ENCODE peak calls at places on chromosome 7, in four cellular contexts. One of them, this sample, is unnamed.

GRCh38 chr7:24573554-24574338 is 494 bp downstream of the PALS2 start:
- DNase-seq in WTC11: peak
- DNase-seq in HepG2: peak
- DNase-seq in K562: peak
- DNase-seq in this sample: peak

GRCh38 chr7:44995555-44996493 is 4.2 kb upstream of the CCM2 start:
- DNase-seq in WTC11: no peak
- DNase-seq in HepG2: no peak
- DNase-seq in K562: no peak
- DNase-seq in this sample: no peak

GRCh38 chr7:387132-388022 is 97.4 kb downstream of the FOXL3 start:
- DNase-seq in WTC11: no peak
- DNase-seq in HepG2: no peak
- DNase-seq in K562: peak
- DNase-seq in this sample: no peak

GRCh38 chr7:153682628-153683027 is 369.6 kb upstream of the DPP6 start:
- DNase-seq in WTC11: no peak
- DNase-seq in HepG2: no peak
- DNase-seq in K562: no peak
- DNase-seq in this sample: no peak

GRCh38 chr7:83161851-83162401 is 758 bp downstream of the PCLO start:
- DNase-seq in WTC11: no peak
- DNase-seq in HepG2: no peak
- DNase-seq in K562: no peak
- DNase-seq in this sample: no peak

GRCh38 chr7:96266580-96266979 is 55.3 kb downstream of the SLC25A13 start:
- DNase-seq in WTC11: no peak
- DNase-seq in HepG2: no peak
- DNase-seq in K562: no peak
- DNase-seq in this sample: no peak

GRCh38 chr7:26910221-26910620 is 45.8 kb upstream of the SKAP2 start:
- DNase-seq in WTC11: peak
- DNase-seq in HepG2: peak
- DNase-seq in K562: no peak
- DNase-seq in this sample: no peak

GRCh38 chr7:55019691-55020480 is 1.1 kb downstream of the EGFR start:
- DNase-seq in WTC11: peak
- DNase-seq in HepG2: no peak
- DNase-seq in K562: no peak
- DNase-seq in this sample: peak

GRCh38 chr7:70093496-70093895 is 495.2 kb downstream of the AUTS2 start:
- DNase-seq in WTC11: no peak
- DNase-seq in HepG2: no peak
- DNase-seq in K562: no peak
- DNase-seq in this sample: no peak

GRCh38 chr7:5070206-5070605 is 24.5 kb downstream of the RBAK start:
- DNase-seq in WTC11: no peak
- DNase-seq in HepG2: no peak
- DNase-seq in K562: no peak
- DNase-seq in this sample: no peak

GRCh38 chr7:50335795-50336754 is 31.6 kb downstream of the IKZF1 start:
- DNase-seq in WTC11: no peak
- DNase-seq in HepG2: no peak
- DNase-seq in K562: peak
- DNase-seq in this sample: no peak

GRCh38 chr7:28018851-28019465 is 161.6 kb downstream of the JAZF1 start:
- DNase-seq in WTC11: no peak
- DNase-seq in HepG2: no peak
- DNase-seq in K562: no peak
- DNase-seq in this sample: no peak

GRCh38 chr7:99953649-99954048 is 22.2 kb downstream of the AZGP1 start:
- DNase-seq in WTC11: no peak
- DNase-seq in HepG2: no peak
- DNase-seq in K562: no peak
- DNase-seq in this sample: no peak

GRCh38 chr7:31776616-31777015 is 89.6 kb downstream of the PPP1R17 start:
- DNase-seq in WTC11: no peak
- DNase-seq in HepG2: no peak
- DNase-seq in K562: no peak
- DNase-seq in this sample: no peak

GRCh38 chr7:26863504-26864308 is 684 bp downstream of the SKAP2 start:
- DNase-seq in WTC11: no peak
- DNase-seq in HepG2: peak
- DNase-seq in K562: peak
- DNase-seq in this sample: peak

GRCh38 chr7:23593706-23594105 is 3.5 kb upstream of the CCDC126 start:
- DNase-seq in WTC11: no peak
- DNase-seq in HepG2: no peak
- DNase-seq in K562: no peak
- DNase-seq in this sample: no peak

GRCh38 chr7:10346032-10346431 is 627.6 kb upstream of the PHF14 start:
- DNase-seq in WTC11: no peak
- DNase-seq in HepG2: no peak
- DNase-seq in K562: no peak
- DNase-seq in this sample: no peak

GRCh38 chr7:123979876-123980275 is 53.0 kb downstream of the TMEM229A start:
- DNase-seq in WTC11: no peak
- DNase-seq in HepG2: no peak
- DNase-seq in K562: no peak
- DNase-seq in this sample: no peak

GRCh38 chr7:155178096-155178495 is 108.0 kb downstream of the HTR5A start:
- DNase-seq in WTC11: no peak
- DNase-seq in HepG2: no peak
- DNase-seq in K562: no peak
- DNase-seq in this sample: no peak

GRCh38 chr7:149625947-149626392 is 128.4 kb upstream of the ZNF746 start:
- DNase-seq in WTC11: no peak
- DNase-seq in HepG2: no peak
- DNase-seq in K562: no peak
- DNase-seq in this sample: peak

GRCh38 chr7:105006367-105007139 is 7.5 kb upstream of the KMT2E start:
- DNase-seq in WTC11: no peak
- DNase-seq in HepG2: no peak
- DNase-seq in K562: peak
- DNase-seq in this sample: no peak

GRCh38 chr7:158407581-158408331 is 179.9 kb downstream of the PTPRN2 start:
- DNase-seq in WTC11: no peak
- DNase-seq in HepG2: peak
- DNase-seq in K562: peak
- DNase-seq in this sample: peak
- TF ChIP-seq ELF4 in WTC11: no peak
- TF ChIP-seq ELF4 in HepG2: no peak
- TF ChIP-seq ELF4 in K562: peak
- TF ChIP-seq ELF4 in this sample: no peak

GRCh38 chr7:142835487-142835886 is 19.4 kb upstream of the EPHB6 start:
- DNase-seq in WTC11: no peak
- DNase-seq in HepG2: no peak
- DNase-seq in K562: no peak
- DNase-seq in this sample: no peak

GRCh38 chr7:142833174-142834027 is 21.5 kb upstream of the EPHB6 start:
- DNase-seq in WTC11: no peak
- DNase-seq in HepG2: no peak
- DNase-seq in K562: peak
- DNase-seq in this sample: no peak

GRCh38 chr7:142828101-142828500 is 26.8 kb upstream of the EPHB6 start:
- DNase-seq in WTC11: no peak
- DNase-seq in HepG2: no peak
- DNase-seq in K562: no peak
- DNase-seq in this sample: no peak

DNA sequence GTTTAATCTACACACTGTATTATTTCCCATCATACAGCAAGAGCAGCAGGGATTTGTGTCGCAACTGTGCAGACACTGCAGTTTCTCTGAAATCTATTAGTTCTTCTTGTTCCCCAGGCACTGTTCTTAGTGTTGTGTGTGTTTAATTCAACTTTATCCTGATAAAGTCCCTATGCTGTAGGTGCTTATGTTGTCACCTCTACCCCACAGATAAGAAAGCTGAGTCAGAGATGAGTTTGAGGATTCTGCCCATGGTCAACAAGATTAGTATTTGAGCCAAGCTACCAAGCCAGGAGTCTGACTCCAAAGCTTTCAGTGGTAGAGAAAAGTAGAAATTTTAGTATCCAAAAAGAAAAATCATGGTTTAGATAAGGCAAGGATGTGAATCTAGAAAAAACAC is 22.4 kb upstream of the EPHB6 start:
- DNase-seq in WTC11: no peak
- DNase-seq in HepG2: no peak
- DNase-seq in K562: no peak
- DNase-seq in this sample: no peak
- TF ChIP-seq ELF4 in WTC11: no peak
- TF ChIP-seq ELF4 in HepG2: no peak
- TF ChIP-seq ELF4 in K562: no peak
- TF ChIP-seq ELF4 in this sample: no peak

GRCh38 chr7:111760043-111760442 is 197.8 kb upstream of the IMMP2L start:
- DNase-seq in WTC11: no peak
- DNase-seq in HepG2: no peak
- DNase-seq in K562: peak
- DNase-seq in this sample: no peak

GRCh38 chr7:111765936-111766643 is 203.8 kb upstream of the IMMP2L start:
- DNase-seq in WTC11: no peak
- DNase-seq in HepG2: no peak
- DNase-seq in K562: no peak
- DNase-seq in this sample: no peak

GRCh38 chr7:111758332-111758731 is 196.0 kb upstream of the IMMP2L start:
- DNase-seq in WTC11: no peak
- DNase-seq in HepG2: no peak
- DNase-seq in K562: peak
- DNase-seq in this sample: no peak

GRCh38 chr7:111762799-111763198 is 200.5 kb upstream of the IMMP2L start:
- DNase-seq in WTC11: no peak
- DNase-seq in HepG2: no peak
- DNase-seq in K562: no peak
- DNase-seq in this sample: no peak

GRCh38 chr7:111763221-111763791 is 201.0 kb upstream of the IMMP2L start:
- DNase-seq in WTC11: peak
- DNase-seq in HepG2: peak
- DNase-seq in K562: peak
- DNase-seq in this sample: peak
- TF ChIP-seq ELF4 in WTC11: no peak
- TF ChIP-seq ELF4 in HepG2: no peak
- TF ChIP-seq ELF4 in K562: no peak
- TF ChIP-seq ELF4 in this sample: no peak

GRCh38 chr7:110835209-110835608 is 255.7 kb upstream of the LRRN3 start:
- DNase-seq in WTC11: no peak
- DNase-seq in HepG2: peak
- DNase-seq in K562: no peak
- DNase-seq in this sample: no peak

GRCh38 chr7:110841840-110842579 is 248.9 kb upstream of the LRRN3 start:
- DNase-seq in WTC11: no peak
- DNase-seq in HepG2: no peak
- DNase-seq in K562: no peak
- DNase-seq in this sample: no peak

GRCh38 chr7:110842796-110843195 is 248.1 kb upstream of the LRRN3 start:
- DNase-seq in WTC11: no peak
- DNase-seq in HepG2: no peak
- DNase-seq in K562: no peak
- DNase-seq in this sample: no peak

GRCh38 chr7:110835889-110836288 is 255.0 kb upstream of the LRRN3 start:
- DNase-seq in WTC11: no peak
- DNase-seq in HepG2: no peak
- DNase-seq in K562: no peak
- DNase-seq in this sample: no peak

DNA sequence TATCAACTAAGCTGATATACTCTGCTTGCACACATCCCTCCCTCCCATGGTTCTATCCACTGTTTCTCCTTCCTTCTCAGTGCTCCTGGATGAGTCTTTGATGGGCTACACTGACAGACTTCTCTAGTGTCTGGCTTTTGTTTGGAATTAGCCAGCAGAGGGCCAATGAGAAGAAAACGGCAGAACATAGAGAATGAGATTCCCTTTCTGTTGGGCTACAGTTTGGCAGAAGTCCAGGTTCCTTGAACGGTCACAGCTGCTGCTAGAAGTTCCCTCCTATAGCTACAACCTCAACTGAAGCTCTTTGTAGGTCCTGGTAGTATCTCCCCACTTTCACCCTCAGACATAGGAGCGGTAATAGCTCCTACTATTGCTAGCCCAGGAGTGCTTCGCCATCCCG is 251.1 kb upstream of the LRRN3 start:
- DNase-seq in WTC11: no peak
- DNase-seq in HepG2: peak
- DNase-seq in K562: no peak
- DNase-seq in this sample: peak
- TF ChIP-seq ELF4 in WTC11: no peak
- TF ChIP-seq ELF4 in HepG2: no peak
- TF ChIP-seq ELF4 in K562: no peak
- TF ChIP-seq ELF4 in this sample: no peak

DNA sequence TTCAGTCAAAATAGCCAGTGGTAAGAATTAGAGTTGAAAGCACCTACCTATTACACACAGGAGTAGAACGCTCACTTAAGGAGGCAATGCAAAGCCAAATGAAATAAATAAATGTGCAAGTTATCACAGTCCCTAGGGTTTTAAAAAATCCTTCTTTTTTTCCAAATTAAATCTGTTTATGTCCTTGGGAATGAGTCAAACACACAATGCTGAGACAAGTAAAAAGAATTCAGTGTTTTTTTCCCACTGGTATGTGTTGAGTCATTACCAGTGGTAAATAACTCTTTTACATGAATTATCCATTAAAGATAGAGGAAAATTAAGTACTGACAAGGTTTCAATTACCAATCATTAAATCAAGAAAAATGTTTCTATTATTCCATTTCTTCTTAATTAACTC is 438.6 kb downstream of the TNS3 start:
- DNase-seq in WTC11: no peak
- DNase-seq in HepG2: no peak
- DNase-seq in K562: no peak
- DNase-seq in this sample: no peak
- TF ChIP-seq ELF4 in WTC11: no peak
- TF ChIP-seq ELF4 in HepG2: no peak
- TF ChIP-seq ELF4 in K562: no peak
- TF ChIP-seq ELF4 in this sample: no peak

DNA sequence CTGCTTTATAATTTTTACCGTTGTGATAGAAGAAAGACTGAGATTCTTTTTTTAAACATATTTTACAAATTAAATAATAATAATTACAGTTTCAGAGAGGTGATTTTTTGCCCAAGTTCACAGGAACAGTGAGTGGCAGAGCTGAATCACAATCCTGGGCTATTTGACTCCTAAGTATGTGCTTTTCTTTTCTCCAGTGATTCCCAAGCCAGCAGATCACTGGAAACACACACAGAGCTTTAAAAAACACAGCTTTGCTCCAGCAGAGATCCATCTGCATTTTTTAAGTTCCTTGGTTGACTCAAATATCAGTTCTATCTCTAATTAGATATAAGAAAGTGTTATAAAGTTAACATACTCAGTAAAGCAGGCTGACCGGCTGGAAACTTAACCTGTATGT is 69.0 kb downstream of the AHR start:
- DNase-seq in WTC11: no peak
- DNase-seq in HepG2: no peak
- DNase-seq in K562: no peak
- DNase-seq in this sample: no peak
- TF ChIP-seq ELF4 in WTC11: no peak
- TF ChIP-seq ELF4 in HepG2: no peak
- TF ChIP-seq ELF4 in K562: no peak
- TF ChIP-seq ELF4 in this sample: no peak

GRCh38 chr7:129713544-129713943 is 102.0 kb downstream of the NRF1 start:
- DNase-seq in WTC11: no peak
- DNase-seq in HepG2: no peak
- DNase-seq in K562: peak
- DNase-seq in this sample: no peak

GRCh38 chr7:129719980-129720732 is 108.6 kb downstream of the NRF1 start:
- DNase-seq in WTC11: no peak
- DNase-seq in HepG2: peak
- DNase-seq in K562: peak
- DNase-seq in this sample: no peak

GRCh38 chr7:129714514-129715063 is 103.1 kb downstream of the NRF1 start:
- DNase-seq in WTC11: no peak
- DNase-seq in HepG2: no peak
- DNase-seq in K562: no peak
- DNase-seq in this sample: no peak
- TF ChIP-seq ELF4 in WTC11: no peak
- TF ChIP-seq ELF4 in HepG2: no peak
- TF ChIP-seq ELF4 in K562: no peak
- TF ChIP-seq ELF4 in this sample: no peak